ENCODE peak calls at places on chromosomes 13 and 19, in eight cellular contexts. S, M, Q, U, N, B, Z and E are unnamed samples.

GRCh38 chr13:39789451-39789850 is 134.0 kb downstream of the COG6 start:
- DNase-seq in S (no peak), M (no peak), Q (no peak), U (no peak), N (peak; percentile 10), B (no peak), Z (no peak), E (no peak)

GRCh38 chr13:95367309-95367843 is 66.1 kb upstream of the ABCC4 start:
- DNase-seq in S (no peak), M (no peak), Q (no peak), U (no peak), N (no peak), B (no peak), Z (no peak), E (no peak)

GRCh38 chr13:26978081-26978860 is 193.3 kb downstream of the USP12 start:
- DNase-seq in S (no peak), M (no peak), Q (no peak), U (no peak), N (no peak), B (no peak), Z (no peak), E (no peak)

GRCh38 chr13:66518068-66518467 is 712.1 kb downstream of the PCDH9 start:
- DNase-seq in S (no peak), M (no peak), Q (no peak), U (no peak), N (no peak), B (no peak), Z (no peak), E (no peak)

GRCh38 chr13:114108894-114109293 is 23.5 kb downstream of the RASA3 start:
- DNase-seq in S (no peak), M (no peak), Q (no peak), U (no peak), N (no peak), B (no peak), Z (peak; percentile 57), E (peak; percentile 62)

GRCh38 chr19:6801397-6802086 is 29.0 kb downstream of the VAV1 start:
- DNase-seq in S (no peak), M (no peak), Q (peak; percentile 69), U (peak; percentile 72), N (peak; percentile 72), B (peak; percentile 71), Z (peak; percentile 90), E (peak; percentile 83)

GRCh38 chr19:40281381-40282208 is 3.5 kb downstream of the AKT2 start:
- DNase-seq in S (no peak), M (no peak), Q (no peak), U (no peak), N (no peak), B (no peak), Z (no peak), E (no peak)

GRCh38 chr13:37175996-37176395 is 70.5 kb upstream of the CSNK1A1L start:
- DNase-seq in S (no peak), M (no peak), Q (no peak), U (no peak), N (no peak), B (peak; percentile 96), Z (no peak), E (no peak)

GRCh38 chr13:73715910-73716257 is 418.3 kb downstream of the KLF12 start:
- DNase-seq in S (no peak), M (no peak), Q (no peak), U (no peak), N (peak; percentile 14), B (no peak), Z (no peak), E (no peak)

GRCh38 chr13:45700971-45701900 is 884 bp upstream of the CBY2 start:
- DNase-seq in S (no peak), M (no peak), Q (no peak), U (no peak), N (no peak), B (peak; percentile 14), Z (no peak), E (no peak)

GRCh38 chr13:47976325-47976724 is 24.7 kb downstream of the SUCLA2 start:
- DNase-seq in S (no peak), M (no peak), Q (no peak), U (no peak), N (no peak), B (peak; percentile 58), Z (no peak), E (no peak)

GRCh38 chr19:12806242-12807131 is at the start of gene RNASEH2A:
- DNase-seq in S (peak; percentile 97), M (no peak), Q (peak; percentile 91), U (peak; percentile 90), N (peak; percentile 97), B (peak; percentile 95), Z (peak; percentile 95), E (peak; percentile 96)
- TF ChIP-seq CTCF in S (peak; percentile 7), M (no peak), Q (peak; percentile 35), U (peak; percentile 14), N (no peak), B (no peak), Z (no peak), E (no peak)

DNA sequence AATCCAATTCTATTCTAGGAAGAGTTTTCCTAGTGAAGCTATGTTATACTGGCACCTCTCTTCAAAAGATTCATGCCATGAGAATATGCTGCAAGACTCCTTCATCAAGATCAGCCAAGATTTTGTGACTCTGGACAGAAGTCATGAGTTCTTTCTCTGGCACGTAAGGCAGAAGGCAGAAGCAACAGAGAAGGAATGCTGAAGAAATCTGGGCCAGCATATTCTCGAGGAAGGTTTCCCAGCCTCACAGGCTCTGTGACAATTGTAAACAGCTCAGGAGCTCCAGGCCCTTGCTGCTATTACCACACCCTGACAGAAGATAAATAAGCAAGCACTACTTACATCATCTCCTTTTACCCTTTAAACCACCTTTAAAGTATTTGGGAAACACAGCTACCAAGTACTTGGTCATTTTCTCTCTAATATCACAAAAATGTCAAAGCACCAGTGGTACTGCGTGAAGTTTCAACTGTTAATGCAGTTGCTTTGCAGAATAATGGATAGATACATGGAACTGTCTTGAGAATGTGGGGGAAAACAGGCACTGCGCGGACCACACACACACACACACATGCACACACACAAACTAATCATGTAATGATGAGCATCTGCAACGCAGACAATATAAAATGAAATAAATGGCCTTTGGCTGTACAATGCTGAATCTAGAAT is 55.4 kb downstream of the INTS6 start:
- DNase-seq in S (peak; percentile 21), M (no peak), Q (no peak), U (no peak), N (no peak), B (peak; percentile 59), Z (no peak), E (no peak)
- H3K4me1 ChIP-seq in S (peaks cover 13% of the 10 kb centered on the region), M (peaks cover 2% of the 10 kb centered on the region), Q (peaks cover 44% of the 10 kb centered on the region), U (peaks cover 10% of the 10 kb centered on the region), N (no peaks in the 10 kb centered on the region), B (no peaks in the 10 kb centered on the region), Z (peaks cover 19% of the 10 kb centered on the region), E (peaks cover 6% of the 10 kb centered on the region)

GRCh38 chr13:34817246-34817645 is 124.8 kb upstream of the NBEA start:
- DNase-seq in S (no peak), M (no peak), Q (no peak), U (no peak), N (no peak), B (no peak), Z (no peak), E (no peak)
- H3K36me3 ChIP-seq in S (no peaks in the 10 kb centered on the region), M (no peaks in the 10 kb centered on the region), Q (no peaks in the 10 kb centered on the region), U (no peaks in the 10 kb centered on the region), N (no peaks in the 10 kb centered on the region), B (no peaks in the 10 kb centered on the region), Z (no peaks in the 10 kb centered on the region), E (no peaks in the 10 kb centered on the region)

DNA sequence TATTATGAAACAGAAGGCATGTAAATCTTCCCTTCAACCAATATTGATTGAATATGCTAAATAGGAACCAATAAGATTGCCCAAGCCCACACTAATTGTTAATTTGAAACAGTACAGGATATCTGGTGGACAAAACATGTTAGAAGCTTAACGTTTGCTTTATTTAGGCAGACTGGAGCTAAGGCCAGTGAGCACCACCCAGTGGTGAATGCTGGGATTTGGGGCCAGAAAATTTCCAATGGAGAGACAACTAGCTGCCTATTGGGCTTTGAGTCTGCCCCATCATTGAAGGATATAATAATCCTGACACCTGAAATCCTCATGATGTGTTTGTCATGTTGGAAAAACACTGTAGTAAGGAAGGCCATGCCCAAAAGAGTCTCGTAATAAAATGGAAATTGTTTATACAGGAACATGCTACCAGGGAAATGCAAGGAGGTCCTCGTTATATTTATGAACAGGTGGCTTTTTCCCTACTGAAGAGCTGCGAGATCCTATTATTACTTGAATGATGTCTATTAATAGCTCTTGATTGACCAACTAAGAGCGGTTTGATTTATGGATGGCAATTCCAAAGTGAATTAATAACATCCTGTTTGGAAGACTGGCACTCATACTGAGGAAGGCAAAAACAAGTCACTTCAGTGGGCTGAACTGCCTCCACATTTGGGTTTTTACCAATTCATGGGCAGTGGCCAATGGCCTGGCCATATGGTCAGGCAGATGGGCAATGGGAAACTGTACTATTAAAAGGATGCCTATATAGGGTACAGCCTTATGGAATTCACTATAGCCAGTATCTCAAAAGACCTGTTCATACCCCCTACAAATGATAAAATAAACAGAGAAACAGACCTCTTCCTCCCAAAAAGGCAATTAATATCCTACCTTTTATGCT is 8.7 kb downstream of the SIGLECL1 start:
- DNase-seq in S (peak; percentile 53), M (peak; percentile 20), Q (peak; percentile 18), U (peak; percentile 12), N (peak; percentile 78), B (peak; percentile 54), Z (no peak), E (no peak)
- TF ChIP-seq CTCF in S (peak; percentile 85), M (peak; percentile 81), Q (peak; percentile 71), U (peak; percentile 58), N (peak; percentile 93), B (peak; percentile 89), Z (peak; percentile 62), E (peak; percentile 45)

GRCh38 chr13:110529522-110530311 is 31.8 kb downstream of the RAB20 start:
- DNase-seq in S (no peak), M (no peak), Q (no peak), U (no peak), N (no peak), B (no peak), Z (no peak), E (no peak)

GRCh38 chr13:110525328-110526319 is 35.9 kb downstream of the RAB20 start:
- DNase-seq in S (no peak), M (no peak), Q (no peak), U (peak; percentile 63), N (no peak), B (no peak), Z (peak; percentile 76), E (peak; percentile 51)

GRCh38 chr13:110530839-110531499 is 30.6 kb downstream of the RAB20 start:
- DNase-seq in S (no peak), M (no peak), Q (no peak), U (peak; percentile 4), N (no peak), B (no peak), Z (no peak), E (peak; percentile 49)

GRCh38 chr13:110528911-110529310 is 32.6 kb downstream of the RAB20 start:
- DNase-seq in S (no peak), M (no peak), Q (no peak), U (no peak), N (no peak), B (no peak), Z (no peak), E (no peak)

DNA sequence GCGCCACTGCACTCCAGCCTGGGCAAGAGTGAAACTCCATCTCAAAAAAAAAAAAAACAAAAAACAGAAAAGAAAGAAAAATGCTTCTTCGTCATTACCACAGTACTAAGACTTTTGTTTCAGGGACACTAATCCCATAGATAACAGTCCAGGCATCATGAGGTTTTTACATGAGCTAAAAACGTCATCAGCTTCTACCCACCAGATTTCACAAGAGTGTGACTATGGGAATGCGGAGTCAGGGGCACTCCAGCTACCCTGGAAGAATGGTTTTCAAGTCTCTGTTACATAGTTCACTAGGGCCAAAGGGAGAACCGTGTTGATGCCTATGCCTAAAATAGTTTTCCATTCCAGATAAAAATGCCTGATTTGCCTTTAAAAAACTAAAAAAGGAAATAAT is 33.2 kb downstream of the RAB20 start:
- DNase-seq in S (no peak), M (no peak), Q (no peak), U (peak; percentile 11), N (no peak), B (peak; percentile 96), Z (no peak), E (no peak)
- H3K4me1 ChIP-seq in S (no peaks in the 10 kb centered on the region), M (peaks cover 23% of the 10 kb centered on the region), Q (peaks cover 58% of the 10 kb centered on the region), U (peaks cover 30% of the 10 kb centered on the region), N (peaks cover 18% of the 10 kb centered on the region), B (peaks cover 49% of the 10 kb centered on the region), Z (peaks cover 44% of the 10 kb centered on the region), E (peaks cover 59% of the 10 kb centered on the region)